ENCODE peak calls at places on chromosome 1, in nine cellular contexts. S, J, Z, R, Q, E, F, K and Y are unnamed samples.

GRCh38 chr1:161032409-161032808 is 6.4 kb downstream of the TSTD1 start:
- DNase-seq in E (no peak), J (no peak), K (no peak), F (peak), S (peak), Q (no peak), R (no peak), Z (no peak), Y (no peak)

GRCh38 chr1:28862571-28863403 is 50.8 kb downstream of the OPRD1 start:
- DNase-seq in F (no peak), K (no peak), S (no peak), J (no peak), R (no peak), Z (no peak), E (no peak), Q (no peak), Y (no peak)

GRCh38 chr1:147236959-147237791 is 5.3 kb upstream of the CHD1L start:
- DNase-seq in R (no peak), F (no peak), S (no peak), Z (no peak), K (no peak), J (no peak), E (peak), Q (no peak), Y (no peak)

GRCh38 chr1:22627331-22627730 is 9.1 kb upstream of the C1QA start:
- DNase-seq in Z (no peak), R (no peak), E (no peak), F (no peak), J (no peak), Q (no peak), S (no peak), K (no peak), Y (no peak)

GRCh38 chr1:172277277-172277676 is 143.2 kb upstream of the C1orf105 start:
- DNase-seq in J (no peak), K (peak), F (no peak), Z (no peak), Q (no peak), E (no peak), R (peak), S (peak), Y (no peak)

GRCh38 chr1:211925016-211925415 is 94.5 kb upstream of the LPGAT1 start:
- DNase-seq in Z (no peak), F (no peak), S (no peak), R (no peak), Q (peak), K (no peak), E (peak), J (no peak), Y (peak)

GRCh38 chr1:75725861-75726361 is 1.4 kb downstream of the ACADM start:
- DNase-seq in R (no peak), Z (no peak), E (peak), F (peak), S (no peak), Q (no peak), K (peak), J (peak), Y (no peak)

GRCh38 chr1:9369964-9370788 is 77.5 kb downstream of the SPSB1 start:
- DNase-seq in Z (no peak), K (no peak), R (no peak), E (no peak), Q (no peak), J (no peak), F (no peak), S (no peak), Y (no peak)

GRCh38 chr1:8519167-8519566 is 201.3 kb downstream of the SLC45A1 start:
- DNase-seq in S (no peak), E (no peak), Z (no peak), J (no peak), K (no peak), Q (no peak), R (no peak), F (no peak), Y (no peak)

GRCh38 chr1:214569357-214570004 is 18.1 kb upstream of the PTPN14 start:
- DNase-seq in J (no peak), S (no peak), E (no peak), Z (no peak), F (peak), Q (no peak), K (peak), R (no peak), Y (no peak)

GRCh38 chr1:230278871-230279582 is 147.1 kb downstream of the PGBD5 start:
- DNase-seq in F (no peak), E (no peak), R (no peak), S (no peak), K (no peak), Q (no peak), Z (no peak), J (no peak), Y (peak)

GRCh38 chr1:26721669-26722355 is 26.0 kb downstream of the ARID1A start:
- DNase-seq in Z (no peak), Q (no peak), R (no peak), S (no peak), E (no peak), K (peak), F (no peak), J (no peak), Y (peak)

GRCh38 chr1:111444031-111444430 is 5.0 kb downstream of the WDR77 start:
- DNase-seq in E (no peak), F (no peak), S (no peak), K (no peak), Z (no peak), J (no peak), R (no peak), Q (no peak), Y (no peak)

GRCh38 chr1:91026777-91027176 is 4.9 kb upstream of the ZNF644 start:
- DNase-seq in E (no peak), Z (no peak), F (peak), R (peak), K (peak), Q (no peak), S (peak), J (no peak), Y (peak)

GRCh38 chr1:223680188-223680587 is 14.7 kb upstream of the CAPN8 start:
- DNase-seq in Z (no peak), J (no peak), S (no peak), E (no peak), F (no peak), R (no peak), K (no peak), Q (no peak), Y (no peak)

GRCh38 chr1:44848456-44849181 is 5.6 kb upstream of the PTCH2 start:
- DNase-seq in J (no peak), F (no peak), S (no peak), E (no peak), K (no peak), Z (no peak), R (no peak), Q (no peak), Y (no peak)

GRCh38 chr1:245007686-245008085 is 143.3 kb upstream of the HNRNPU start:
- DNase-seq in E (no peak), Z (no peak), R (no peak), J (no peak), Q (no peak), S (peak), F (no peak), K (no peak), Y (no peak)

GRCh38 chr1:226569879-226570547 is 21.4 kb downstream of the STUM start:
- DNase-seq in R (no peak), Q (peak), E (no peak), Z (no peak), S (no peak), K (no peak), J (no peak), F (no peak), Y (peak)

GRCh38 chr1:11738096-11738495 is 2.2 kb downstream of the AGTRAP start:
- DNase-seq in K (no peak), R (no peak), Q (no peak), J (no peak), F (no peak), Z (no peak), E (no peak), S (no peak), Y (no peak)

GRCh38 chr1:91948501-91949355 is 473 bp upstream of the BRDT start:
- DNase-seq in E (peak), F (no peak), S (no peak), J (no peak), K (no peak), Z (no peak), Q (no peak), R (no peak), Y (peak)

GRCh38 chr1:24384251-24385090 is 29.1 kb downstream of the STPG1 start:
- DNase-seq in F (peak), J (no peak), Z (no peak), Q (no peak), E (no peak), S (peak), K (peak), R (peak), Y (no peak)

GRCh38 chr1:23799570-23800395 is 771 bp downstream of the GALE start:
- DNase-seq in S (peak), R (peak), K (peak), Z (peak), J (no peak), E (peak), F (peak), Q (peak), Y (no peak)

GRCh38 chr1:109765483-109765815 is 1.7 kb upstream of the EPS8L3 start:
- DNase-seq in Q (no peak), F (no peak), J (peak), R (no peak), Z (no peak), K (no peak), S (no peak), E (peak), Y (no peak)

GRCh38 chr1:155962599-155963211 is 15.6 kb downstream of the ARHGEF2 start:
- DNase-seq in Z (no peak), J (peak), K (peak), E (peak), F (peak), R (peak), S (peak), Q (no peak), Y (no peak)

GRCh38 chr1:222095606-222096475 is 354.0 kb upstream of the DUSP10 start:
- DNase-seq in R (peak), Z (peak), E (peak), K (peak), S (no peak), F (no peak), Q (peak), J (no peak), Y (peak)

GRCh38 chr1:201126832-201127754 is at the start of gene ASCL5:
- DNase-seq in F (peak), J (peak), S (no peak), R (no peak), Z (no peak), K (peak), E (peak), Q (peak), Y (no peak)

GRCh38 chr1:67945733-67946374 is 104.6 kb downstream of the DIRAS3 start:
- DNase-seq in E (no peak), K (no peak), R (peak), Q (no peak), F (no peak), S (peak), Z (no peak), J (no peak), Y (no peak)

GRCh38 chr1:29272171-29272907 is 36.0 kb downstream of the PTPRU start:
- DNase-seq in F (no peak), S (no peak), K (no peak), Z (no peak), R (no peak), J (no peak), E (no peak), Q (peak), Y (no peak)

GRCh38 chr1:85319931-85320330 is 43.5 kb upstream of the BCL10 start:
- DNase-seq in S (no peak), R (no peak), F (no peak), Z (no peak), K (no peak), Q (no peak), J (no peak), E (no peak), Y (no peak)

GRCh38 chr1:9659328-9659727 is 7.8 kb downstream of the PIK3CD start:
- DNase-seq in J (no peak), Z (no peak), S (peak), R (peak), F (peak), Q (no peak), E (no peak), K (peak), Y (no peak)

GRCh38 chr1:215776336-215776735 is 209.2 kb downstream of the KCTD3 start:
- DNase-seq in E (no peak), J (no peak), F (no peak), K (no peak), R (no peak), Z (no peak), Q (no peak), S (no peak), Y (no peak)

GRCh38 chr1:67130673-67131072 is 4.1 kb downstream of the C1orf141 start:
- DNase-seq in Z (no peak), K (no peak), R (no peak), Q (no peak), S (no peak), E (no peak), J (no peak), F (no peak), Y (no peak)

GRCh38 chr1:41672173-41672572 is 187.7 kb upstream of the EDN2 start:
- DNase-seq in R (peak), Q (no peak), E (no peak), K (peak), Z (no peak), F (peak), S (peak), J (no peak), Y (no peak)

GRCh38 chr1:91650764-91651163 is 150.1 kb downstream of the CDC7 start:
- DNase-seq in Q (no peak), Z (peak), F (peak), R (peak), K (peak), E (peak), S (peak), J (peak), Y (no peak)

GRCh38 chr1:24155011-24155782 is 12.3 kb upstream of the IL22RA1 start:
- DNase-seq in J (no peak), Q (peak), R (no peak), Z (no peak), E (peak), S (no peak), F (no peak), K (no peak), Y (no peak)

GRCh38 chr1:151773698-151774097 is 10.4 kb upstream of the MRPL9 start:
- DNase-seq in K (peak), J (no peak), Q (no peak), S (peak), R (peak), Z (no peak), E (no peak), F (no peak), Y (no peak)

GRCh38 chr1:116958110-116958509 is 43.5 kb upstream of the CD101 start:
- DNase-seq in E (no peak), Z (no peak), R (no peak), K (no peak), F (no peak), S (no peak), Q (no peak), J (no peak), Y (no peak)

GRCh38 chr1:18836654-18837053 is 22.8 kb downstream of the TAS1R2 start:
- DNase-seq in K (no peak), Q (no peak), F (no peak), E (no peak), R (peak), Z (no peak), J (no peak), S (no peak), Y (no peak)

GRCh38 chr1:174799136-174799479 is 200.6 kb upstream of the CACYBP start:
- DNase-seq in J (no peak), S (no peak), Q (no peak), R (no peak), Z (no peak), K (no peak), F (no peak), E (no peak), Y (no peak)
- H3K4me3 ChIP-seq in J (peak), S (no peak), Q (peak), R (no peak), Z (no peak), K (no peak), F (peak), E (no peak), Y (no peak)

GRCh38 chr1:145987926-145988325 is 8.5 kb downstream of the TXNIP start:
- DNase-seq in E (no peak), Q (no peak), K (no peak), F (no peak), S (no peak), R (no peak), Z (no peak), J (peak), Y (no peak)

GRCh38 chr1:145983959-145984830 is 12.2 kb downstream of the TXNIP start:
- DNase-seq in Z (no peak), S (no peak), K (no peak), Q (no peak), J (peak), R (no peak), F (no peak), E (peak), Y (no peak)

GRCh38 chr1:145986551-145986950 is 9.8 kb downstream of the TXNIP start:
- DNase-seq in Z (no peak), F (no peak), E (no peak), K (no peak), S (no peak), R (no peak), Q (no peak), J (peak), Y (no peak)

GRCh38 chr1:145985129-145985501 is 11.3 kb downstream of the TXNIP start:
- DNase-seq in Z (no peak), S (no peak), R (no peak), Q (no peak), K (no peak), E (no peak), F (no peak), J (peak), Y (no peak)

GRCh38 chr1:145985502-145986439 is 10.6 kb downstream of the TXNIP start:
- DNase-seq in Q (no peak), Z (no peak), F (peak), J (peak), E (no peak), R (peak), S (peak), K (peak), Y (no peak)
- H3K4me3 ChIP-seq in Q (no peak), Z (no peak), F (no peak), J (peak), E (no peak), R (no peak), S (peak), K (no peak), Y (no peak)

DNA sequence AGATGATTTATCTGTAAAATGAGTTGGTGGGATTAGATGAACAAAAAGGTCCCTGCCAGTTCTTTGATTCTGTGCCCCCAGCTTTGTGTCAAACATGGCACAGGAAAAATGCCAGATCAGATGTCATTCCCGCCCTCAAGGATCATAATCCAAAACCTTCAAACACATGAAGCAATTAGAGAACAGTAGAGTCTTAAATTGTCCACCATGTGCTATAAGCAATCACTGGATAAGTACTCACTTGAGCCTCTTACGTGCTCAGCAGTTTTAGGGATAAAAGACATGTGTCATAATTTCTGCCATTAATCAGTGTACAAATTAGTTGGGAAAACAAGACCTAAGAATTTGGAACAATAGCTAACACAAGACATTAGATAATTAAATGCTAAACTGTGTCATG is 15.4 kb upstream of the KIAA0040 start:
- DNase-seq in S (no peak), R (no peak), Z (no peak), Q (no peak), E (no peak), F (no peak), J (no peak), K (no peak), Y (no peak)
- H3K4me3 ChIP-seq in S (no peak), R (no peak), Z (no peak), Q (no peak), E (no peak), F (no peak), J (no peak), K (no peak), Y (no peak)

DNA sequence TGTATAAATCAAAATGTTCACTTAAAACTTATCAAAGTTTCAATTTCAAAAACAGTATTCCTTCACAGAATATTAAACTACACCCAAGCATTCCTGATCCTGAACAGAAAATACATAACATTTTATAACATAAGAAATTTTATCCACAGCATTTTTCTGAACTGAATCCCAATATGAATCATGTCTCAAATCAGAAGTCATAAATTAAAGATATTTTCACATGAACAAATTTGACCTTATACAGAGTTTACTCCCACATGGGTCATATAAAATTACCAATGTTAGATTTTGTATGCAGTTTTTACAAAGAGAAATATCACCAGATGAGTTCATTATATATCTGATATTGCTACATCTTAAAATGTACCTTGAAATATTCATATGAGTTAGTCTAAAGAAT is 48.6 kb upstream of the ASPM start:
- DNase-seq in F (no peak), E (no peak), K (no peak), Q (no peak), R (no peak), J (no peak), S (no peak), Z (no peak), Y (no peak)
- H3K4me3 ChIP-seq in F (no peak), E (no peak), K (no peak), Q (no peak), R (no peak), J (no peak), S (no peak), Z (no peak), Y (no peak)